ENCODE peak calls at places on chromosomes 16 and 17, in five cellular contexts. One of them, this sample, is unnamed.

GRCh38 chr17:41635121-41636097 is 11.0 kb upstream of the KRT17 start:
- DNase-seq in activated CD4-positive, CD25-positive, alpha-beta regulatory T cell: no peak
- DNase-seq in GM10248: no peak
- DNase-seq in NCI-H1694: peak; percentile 82
- DNase-seq in NCI-H1417 treated with DMSO at 0.1 percent for 48 hours: no peak
- DNase-seq in this sample: no peak

GRCh38 chr17:20961551-20961950 is 81.3 kb downstream of the USP22 start:
- DNase-seq in GM10248: no peak
- DNase-seq in NCI-H1417 treated with DMSO at 0.1 percent for 48 hours: no peak
- DNase-seq in NCI-H1694: no peak
- DNase-seq in activated CD4-positive, CD25-positive, alpha-beta regulatory T cell: no peak
- DNase-seq in this sample: no peak

GRCh38 chr17:42441717-42442565 is 16.7 kb upstream of the ATP6V0A1 start:
- DNase-seq in NCI-H1694: no peak
- DNase-seq in activated CD4-positive, CD25-positive, alpha-beta regulatory T cell: no peak
- DNase-seq in NCI-H1417 treated with DMSO at 0.1 percent for 48 hours: no peak
- DNase-seq in GM10248: no peak
- DNase-seq in this sample: no peak

GRCh38 chr16:25914357-25914962 is 222.7 kb downstream of the HS3ST4 start:
- DNase-seq in NCI-H1417 treated with DMSO at 0.1 percent for 48 hours: no peak
- DNase-seq in NCI-H1694: no peak
- DNase-seq in activated CD4-positive, CD25-positive, alpha-beta regulatory T cell: no peak
- DNase-seq in GM10248: no peak
- DNase-seq in this sample: no peak

GRCh38 chr17:68198931-68199836 is 48.7 kb upstream of the AMZ2 start:
- DNase-seq in NCI-H1694: no peak
- DNase-seq in GM10248: peak; percentile 30
- DNase-seq in activated CD4-positive, CD25-positive, alpha-beta regulatory T cell: no peak
- DNase-seq in NCI-H1417 treated with DMSO at 0.1 percent for 48 hours: no peak
- DNase-seq in this sample: no peak

GRCh38 chr16:15482068-15482747 is 47.8 kb downstream of the BMERB1 start:
- DNase-seq in activated CD4-positive, CD25-positive, alpha-beta regulatory T cell: peak; percentile 2
- DNase-seq in NCI-H1417 treated with DMSO at 0.1 percent for 48 hours: no peak
- DNase-seq in GM10248: no peak
- DNase-seq in NCI-H1694: peak; percentile 6
- DNase-seq in this sample: peak; percentile 75

GRCh38 chr16:55490301-55490700 is 11.3 kb downstream of the MMP2 start:
- DNase-seq in activated CD4-positive, CD25-positive, alpha-beta regulatory T cell: no peak
- DNase-seq in GM10248: no peak
- DNase-seq in NCI-H1694: no peak
- DNase-seq in NCI-H1417 treated with DMSO at 0.1 percent for 48 hours: no peak
- DNase-seq in this sample: no peak

GRCh38 chr16:28309811-28310311 is 17.5 kb downstream of the SBK1 start:
- DNase-seq in activated CD4-positive, CD25-positive, alpha-beta regulatory T cell: peak; percentile 83
- DNase-seq in NCI-H1417 treated with DMSO at 0.1 percent for 48 hours: no peak
- DNase-seq in NCI-H1694: no peak
- DNase-seq in GM10248: no peak
- DNase-seq in this sample: no peak

GRCh38 chr16:85988306-85988705 is 89.3 kb downstream of the IRF8 start:
- DNase-seq in activated CD4-positive, CD25-positive, alpha-beta regulatory T cell: no peak
- DNase-seq in GM10248: no peak
- DNase-seq in NCI-H1694: no peak
- DNase-seq in NCI-H1417 treated with DMSO at 0.1 percent for 48 hours: no peak
- DNase-seq in this sample: no peak

GRCh38 chr17:72643575-72644216 is 448.8 kb downstream of the SLC39A11 start:
- DNase-seq in activated CD4-positive, CD25-positive, alpha-beta regulatory T cell: no peak
- DNase-seq in NCI-H1417 treated with DMSO at 0.1 percent for 48 hours: no peak
- DNase-seq in NCI-H1694: no peak
- DNase-seq in GM10248: no peak
- DNase-seq in this sample: no peak

GRCh38 chr17:43578699-43579569 is 32.8 kb upstream of the ETV4 start:
- DNase-seq in GM10248: peak; percentile 64
- DNase-seq in NCI-H1694: no peak
- DNase-seq in NCI-H1417 treated with DMSO at 0.1 percent for 48 hours: peak; percentile 57
- DNase-seq in activated CD4-positive, CD25-positive, alpha-beta regulatory T cell: no peak
- DNase-seq in this sample: no peak

GRCh38 chr17:10394201-10394887 is 21.5 kb upstream of the MYH13 start:
- DNase-seq in activated CD4-positive, CD25-positive, alpha-beta regulatory T cell: no peak
- DNase-seq in NCI-H1694: no peak
- DNase-seq in NCI-H1417 treated with DMSO at 0.1 percent for 48 hours: no peak
- DNase-seq in GM10248: peak; percentile 11
- DNase-seq in this sample: no peak

GRCh38 chr17:40415390-40415789 is 2.3 kb downstream of the TOP2A start:
- DNase-seq in NCI-H1417 treated with DMSO at 0.1 percent for 48 hours: peak; percentile 2
- DNase-seq in GM10248: peak; percentile 56
- DNase-seq in NCI-H1694: peak; percentile 12
- DNase-seq in activated CD4-positive, CD25-positive, alpha-beta regulatory T cell: no peak
- DNase-seq in this sample: no peak

GRCh38 chr17:56317351-56318208 is 164.3 kb downstream of the ANKFN1 start:
- DNase-seq in GM10248: no peak
- DNase-seq in NCI-H1694: no peak
- DNase-seq in NCI-H1417 treated with DMSO at 0.1 percent for 48 hours: no peak
- DNase-seq in activated CD4-positive, CD25-positive, alpha-beta regulatory T cell: no peak
- DNase-seq in this sample: no peak

GRCh38 chr17:61467416-61468262 is 15.4 kb downstream of the TBX4 start:
- DNase-seq in GM10248: no peak
- DNase-seq in NCI-H1694: no peak
- DNase-seq in activated CD4-positive, CD25-positive, alpha-beta regulatory T cell: no peak
- DNase-seq in NCI-H1417 treated with DMSO at 0.1 percent for 48 hours: no peak
- DNase-seq in this sample: no peak

GRCh38 chr17:79255046-79255445 is 180.4 kb downstream of the ENGASE start:
- DNase-seq in GM10248: no peak
- DNase-seq in activated CD4-positive, CD25-positive, alpha-beta regulatory T cell: no peak
- DNase-seq in NCI-H1417 treated with DMSO at 0.1 percent for 48 hours: no peak
- DNase-seq in NCI-H1694: no peak
- DNase-seq in this sample: no peak

GRCh38 chr16:4550587-4550986 is 5.6 kb upstream of the C16orf96 start:
- DNase-seq in NCI-H1694: no peak
- DNase-seq in GM10248: no peak
- DNase-seq in activated CD4-positive, CD25-positive, alpha-beta regulatory T cell: no peak
- DNase-seq in NCI-H1417 treated with DMSO at 0.1 percent for 48 hours: no peak
- DNase-seq in this sample: no peak

GRCh38 chr16:1163567-1164055 is 10.7 kb downstream of the CACNA1H start:
- DNase-seq in GM10248: no peak
- DNase-seq in activated CD4-positive, CD25-positive, alpha-beta regulatory T cell: no peak
- DNase-seq in NCI-H1694: no peak
- DNase-seq in NCI-H1417 treated with DMSO at 0.1 percent for 48 hours: no peak
- DNase-seq in this sample: no peak

GRCh38 chr16:22814330-22815105 is 556 bp downstream of the HS3ST2 start:
- DNase-seq in activated CD4-positive, CD25-positive, alpha-beta regulatory T cell: no peak
- DNase-seq in NCI-H1694: no peak
- DNase-seq in GM10248: no peak
- DNase-seq in NCI-H1417 treated with DMSO at 0.1 percent for 48 hours: no peak
- DNase-seq in this sample: peak; percentile 1

GRCh38 chr17:73261952-73262675 is 434 bp upstream of the CPSF4L start:
- DNase-seq in activated CD4-positive, CD25-positive, alpha-beta regulatory T cell: no peak
- DNase-seq in NCI-H1694: no peak
- DNase-seq in GM10248: no peak
- DNase-seq in NCI-H1417 treated with DMSO at 0.1 percent for 48 hours: no peak
- DNase-seq in this sample: peak; percentile 50

GRCh38 chr17:19645608-19646250 is 2.8 kb upstream of the ALDH3A2 start:
- DNase-seq in NCI-H1417 treated with DMSO at 0.1 percent for 48 hours: no peak
- DNase-seq in GM10248: peak; percentile 62
- DNase-seq in activated CD4-positive, CD25-positive, alpha-beta regulatory T cell: no peak
- DNase-seq in NCI-H1694: peak; percentile 13
- DNase-seq in this sample: peak; percentile 29

GRCh38 chr16:87447323-87447722 is 45.5 kb downstream of the ZCCHC14 start:
- DNase-seq in activated CD4-positive, CD25-positive, alpha-beta regulatory T cell: no peak
- DNase-seq in NCI-H1417 treated with DMSO at 0.1 percent for 48 hours: no peak
- DNase-seq in NCI-H1694: no peak
- DNase-seq in GM10248: no peak
- DNase-seq in this sample: no peak